ENCODE peak calls at places on chromosomes 3 and 15, in four cellular contexts. M is MM.1S, Y is PC-3, O is kidney epithelial cell. U is an unnamed sample.

GRCh38 chr3:79339846-79340245 is 428.0 kb downstream of the ROBO1 start:
- DNase-seq in M (no peak), Y (no peak), O (no peak), U (peak; percentile 3)

GRCh38 chr3:172314616-172315015 is 133.6 kb downstream of the GHSR start:
- DNase-seq in M (no peak), Y (no peak), O (no peak), U (no peak)

GRCh38 chr3:168872811-168873210 is 777.1 kb upstream of the GOLIM4 start:
- DNase-seq in M (no peak), Y (no peak), O (no peak), U (no peak)

GRCh38 chr15:74530771-74531143 is 10.3 kb upstream of the ARID3B start:
- DNase-seq in M (no peak), Y (no peak), O (no peak), U (peak; percentile 18)

GRCh38 chr15:54273928-54274327 is 295.7 kb downstream of the UNC13C start:
- DNase-seq in M (no peak), Y (no peak), O (no peak), U (peak; percentile 5)

GRCh38 chr3:194875581-194876402 is 190.1 kb downstream of the FAM43A start:
- DNase-seq in M (no peak), Y (no peak), O (no peak), U (no peak)

GRCh38 chr3:188348445-188349244 is 194.7 kb downstream of the LPP start:
- DNase-seq in M (no peak), Y (peak; percentile 63), O (peak; percentile 86), U (peak; percentile 88)

GRCh38 chr3:187738400-187739124 is 6.7 kb downstream of the BCL6 start:
- DNase-seq in M (peak; percentile 89), Y (peak; percentile 94), O (no peak), U (peak; percentile 94)

GRCh38 chr15:88664151-88664778 is 25.4 kb downstream of the ISG20 start:
- DNase-seq in M (peak; percentile 21), Y (no peak), O (no peak), U (peak; percentile 58)

GRCh38 chr3:108394563-108394962 is 98.2 kb downstream of the HHLA2 start:
- DNase-seq in M (no peak), Y (no peak), O (no peak), U (no peak)

GRCh38 chr15:98231696-98232440 is 271.4 kb downstream of the ARRDC4 start:
- DNase-seq in M (no peak), Y (no peak), O (peak; percentile 10), U (no peak)

GRCh38 chr3:13495921-13496723 is 16.0 kb downstream of the HDAC11 start:
- DNase-seq in M (peak; percentile 72), Y (peak; percentile 92), O (peak; percentile 34), U (peak; percentile 76)

GRCh38 chr3:15809313-15809712 is 11.5 kb upstream of the ANKRD28 start:
- DNase-seq in M (peak; percentile 33), Y (no peak), O (no peak), U (no peak)

GRCh38 chr3:134460965-134461364 is 24.8 kb downstream of the ANAPC13 start:
- DNase-seq in M (no peak), Y (peak; percentile 21), O (no peak), U (no peak)

GRCh38 chr15:60626669-60627068 is 147.7 kb upstream of the ICE2 start:
- DNase-seq in M (no peak), Y (no peak), O (no peak), U (no peak)

GRCh38 chr3:56357266-56357665 is 111.0 kb downstream of the ERC2 start:
- DNase-seq in M (no peak), Y (no peak), O (peak; percentile 47), U (no peak)

GRCh38 chr3:183988216-183988790 is 29.4 kb downstream of the ABCC5 start:
- DNase-seq in M (no peak), Y (no peak), O (no peak), U (no peak)

GRCh38 chr3:126030455-126030854 is 53.5 kb downstream of the SLC41A3 start:
- DNase-seq in M (no peak), Y (no peak), O (no peak), U (no peak)

GRCh38 chr15:37877851-37878577 is 56.4 kb upstream of the TMCO5A start:
- DNase-seq in M (no peak), Y (peak; percentile 91), O (no peak), U (no peak)

GRCh38 chr15:31511707-31512310 is 185.2 kb downstream of the KLF13 start:
- DNase-seq in M (no peak), Y (no peak), O (no peak), U (no peak)

GRCh38 chr3:172709776-172710708 is 825 bp downstream of the NCEH1 start:
- DNase-seq in M (peak; percentile 28), Y (peak; percentile 36), O (no peak), U (peak; percentile 44)

GRCh38 chr15:93608643-93609148 is 519.7 kb upstream of the RGMA start:
- DNase-seq in M (no peak), Y (no peak), O (no peak), U (no peak)

GRCh38 chr3:135837977-135838636 is 127.4 kb upstream of the PPP2R3A start:
- DNase-seq in M (no peak), Y (no peak), O (no peak), U (no peak)

GRCh38 chr15:88613074-88613944 is 7.8 kb upstream of the AEN start:
- DNase-seq in M (no peak), Y (no peak), O (no peak), U (no peak)

GRCh38 chr3:190973760-190974159 is 111.3 kb upstream of the GMNC start:
- DNase-seq in M (no peak), Y (no peak), O (no peak), U (no peak)

GRCh38 chr3:9884555-9885165 is 4.6 kb upstream of the CIDEC start:
- DNase-seq in M (no peak), Y (peak; percentile 96), O (peak; percentile 56), U (peak; percentile 36)

GRCh38 chr3:94587291-94587690 is 524.4 kb downstream of the NSUN3 start:
- DNase-seq in M (no peak), Y (peak; percentile 68), O (no peak), U (no peak)

GRCh38 chr3:113132571-113132996 is 78.8 kb upstream of the BOC start:
- DNase-seq in M (no peak), Y (peak; percentile 74), O (no peak), U (no peak)

GRCh38 chr3:139558351-139559170 is 19.0 kb upstream of the RBP1 start:
- DNase-seq in M (no peak), Y (peak; percentile 18), O (no peak), U (no peak)

GRCh38 chr3:31379598-31379997 is 153.1 kb upstream of the STT3B start:
- DNase-seq in M (no peak), Y (no peak), O (no peak), U (no peak)

GRCh38 chr3:66831931-66832330 is 166.2 kb upstream of the KBTBD8 start:
- DNase-seq in M (no peak), Y (no peak), O (no peak), U (no peak)

GRCh38 chr3:165895919-165896318 is 58.7 kb upstream of the BCHE start:
- DNase-seq in M (peak; percentile 39), Y (peak; percentile 51), O (no peak), U (peak; percentile 44)

GRCh38 chr3:128473737-128474136 is 7.0 kb upstream of the DNAJB8 start:
- DNase-seq in M (no peak), Y (no peak), O (no peak), U (no peak)

DNA sequence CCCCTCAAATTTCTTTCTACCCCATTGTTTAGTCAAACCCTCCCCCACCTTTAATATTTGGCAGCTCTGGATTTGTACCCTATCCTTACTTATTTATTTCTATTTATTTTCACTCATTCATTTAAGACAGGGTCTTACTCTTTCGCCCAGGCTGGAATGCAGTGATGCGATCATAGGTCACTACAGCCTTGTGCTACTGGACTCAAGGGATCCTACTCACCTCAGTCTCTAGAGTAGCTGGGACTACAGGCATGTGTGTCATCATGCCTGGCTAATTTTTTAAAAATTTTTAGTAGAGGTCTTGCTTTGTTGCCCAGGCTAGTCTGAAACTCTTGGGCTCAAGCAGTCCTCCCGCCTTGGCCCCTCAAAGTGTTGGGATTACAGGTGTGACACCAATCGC is 35.4 kb downstream of the ARIH1 start:
- DNase-seq in M (no peak), Y (no peak), O (no peak), U (no peak)
- TF ChIP-seq CTCF in M (no peak), Y (no peak), O (no peak), U (no peak)

DNA sequence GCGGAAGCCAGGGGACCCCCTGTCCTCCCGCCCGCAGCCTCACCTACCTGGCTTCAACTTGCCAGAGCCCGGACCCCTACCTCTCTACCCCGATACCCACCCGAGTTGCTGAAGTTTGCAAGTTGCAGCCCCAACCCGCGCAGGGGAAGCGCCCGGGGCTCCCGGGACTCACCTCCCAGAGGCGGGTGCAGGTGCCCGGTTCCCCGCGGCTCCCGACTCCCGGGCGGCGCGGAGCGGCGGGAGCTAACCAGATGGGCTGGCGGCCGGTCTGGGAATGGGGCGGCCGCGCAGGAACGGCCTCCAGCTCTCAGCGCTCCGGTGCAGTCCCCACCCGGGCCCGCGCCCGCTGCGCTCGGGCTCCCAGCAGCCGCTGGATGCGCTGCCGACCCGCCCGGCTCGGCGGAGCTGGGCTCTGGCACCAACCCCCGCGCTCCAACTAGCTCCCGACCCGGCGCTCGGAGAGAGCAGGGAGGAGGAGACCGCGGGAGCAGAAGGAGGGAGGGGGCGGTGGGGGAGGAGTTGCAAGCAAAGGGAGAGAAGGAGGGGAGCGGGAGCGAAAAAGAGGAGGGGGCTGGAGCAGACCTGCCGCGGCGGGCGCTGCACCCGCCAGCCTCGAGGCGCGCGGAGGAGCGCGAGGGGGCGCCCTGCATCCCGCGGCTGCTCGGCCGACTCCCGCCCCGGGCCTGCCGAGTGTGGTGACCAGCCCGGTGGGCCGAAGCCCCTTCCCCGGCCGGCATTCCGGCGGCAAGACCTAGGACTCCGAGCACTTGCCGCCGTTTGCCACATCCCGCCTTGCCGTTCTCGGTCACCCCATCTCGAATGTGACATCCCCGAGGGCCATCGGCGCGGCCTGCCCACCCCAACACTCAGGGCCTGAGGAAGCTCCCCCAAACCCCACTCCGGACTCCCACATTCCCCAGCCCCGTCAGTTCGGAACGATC is at the start of gene SEMA5B:
- DNase-seq in M (peak; percentile 27), Y (peak; percentile 21), O (no peak), U (peak; percentile 43)
- TF ChIP-seq CTCF in M (peak; percentile 49), Y (peak; percentile 68), O (no peak), U (peak; percentile 48)

GRCh38 chr3:11651900-11652299 is 8.2 kb upstream of the VGLL4 start:
- DNase-seq in M (peak; percentile 39), Y (peak; percentile 70), O (no peak), U (no peak)
- TF ChIP-seq CTCF in M (peak; percentile 24), Y (peak; percentile 66), O (peak; percentile 8), U (no peak)

GRCh38 chr15:81357178-81357686 is 16.8 kb downstream of the TMC3 start:
- DNase-seq in M (no peak), Y (no peak), O (no peak), U (no peak)
- TF ChIP-seq CTCF in M (peak; percentile 22), Y (peak; percentile 29), O (no peak), U (peak; percentile 15)

U was measured in Calu3.